ENCODE peak calls at places on chromosomes 13 and 19, in four cellular contexts. One of them, this sample, is unnamed. For H3K4me1, the result is how much of the 10 kb centered on the place peaks cover.

GRCh38 chr19:29449371-29449770 is 76.4 kb upstream of the VSTM2B start:
- DNase-seq in psoas muscle: no peak
- DNase-seq in CD4-positive, alpha-beta memory T cell: no peak
- DNase-seq in left ventricle myocardium inferior: no peak
- DNase-seq in this sample: no peak

GRCh38 chr19:15332311-15332996 is at the start of gene BRD4:
- DNase-seq in CD4-positive, alpha-beta memory T cell: peak
- DNase-seq in psoas muscle: peak
- DNase-seq in left ventricle myocardium inferior: peak
- DNase-seq in this sample: peak

GRCh38 chr19:35006342-35006998 is 6.3 kb downstream of the GRAMD1A start:
- DNase-seq in CD4-positive, alpha-beta memory T cell: no peak
- DNase-seq in psoas muscle: no peak
- DNase-seq in left ventricle myocardium inferior: no peak
- DNase-seq in this sample: peak

GRCh38 chr13:80214050-80214449 is 126.9 kb downstream of the SPRY2 start:
- DNase-seq in psoas muscle: no peak
- DNase-seq in left ventricle myocardium inferior: no peak
- DNase-seq in CD4-positive, alpha-beta memory T cell: no peak
- DNase-seq in this sample: no peak

GRCh38 chr19:47458672-47459071 is 13.0 kb downstream of the SLC8A2 start:
- DNase-seq in psoas muscle: no peak
- DNase-seq in CD4-positive, alpha-beta memory T cell: no peak
- DNase-seq in left ventricle myocardium inferior: no peak
- DNase-seq in this sample: no peak

GRCh38 chr13:23915308-23915707 is 18.0 kb upstream of the C1QTNF9B start:
- DNase-seq in CD4-positive, alpha-beta memory T cell: no peak
- DNase-seq in psoas muscle: no peak
- DNase-seq in left ventricle myocardium inferior: no peak
- DNase-seq in this sample: no peak

GRCh38 chr19:13260883-13261653 is 110.9 kb downstream of the IER2 start:
- DNase-seq in left ventricle myocardium inferior: no peak
- DNase-seq in psoas muscle: no peak
- DNase-seq in CD4-positive, alpha-beta memory T cell: no peak
- DNase-seq in this sample: no peak

GRCh38 chr13:50425772-50426171 is 410.5 kb downstream of the KCNRG start:
- DNase-seq in psoas muscle: no peak
- DNase-seq in CD4-positive, alpha-beta memory T cell: no peak
- DNase-seq in left ventricle myocardium inferior: no peak
- DNase-seq in this sample: no peak

GRCh38 chr19:12789098-12789903 is 2.0 kb upstream of the JUNB start:
- DNase-seq in psoas muscle: no peak
- DNase-seq in left ventricle myocardium inferior: no peak
- DNase-seq in CD4-positive, alpha-beta memory T cell: no peak
- DNase-seq in this sample: no peak

GRCh38 chr19:2327773-2328400 is 499 bp downstream of the LSM7 start:
- DNase-seq in CD4-positive, alpha-beta memory T cell: peak
- DNase-seq in left ventricle myocardium inferior: no peak
- DNase-seq in psoas muscle: no peak
- DNase-seq in this sample: no peak

GRCh38 chr19:46297700-46298476 is 1.0 kb downstream of the HIF3A start:
- DNase-seq in CD4-positive, alpha-beta memory T cell: no peak
- DNase-seq in left ventricle myocardium inferior: peak
- DNase-seq in psoas muscle: peak
- DNase-seq in this sample: peak

GRCh38 chr19:46299695-46300094 is 2.9 kb downstream of the HIF3A start:
- DNase-seq in CD4-positive, alpha-beta memory T cell: no peak
- DNase-seq in left ventricle myocardium inferior: no peak
- DNase-seq in psoas muscle: no peak
- DNase-seq in this sample: no peak

GRCh38 chr19:46296722-46297431 is at the start of gene HIF3A:
- DNase-seq in left ventricle myocardium inferior: peak
- DNase-seq in psoas muscle: no peak
- DNase-seq in CD4-positive, alpha-beta memory T cell: no peak
- DNase-seq in this sample: peak

GRCh38 chr19:46299004-46299509 is 2.2 kb downstream of the HIF3A start:
- DNase-seq in left ventricle myocardium inferior: peak
- DNase-seq in psoas muscle: peak
- DNase-seq in CD4-positive, alpha-beta memory T cell: no peak
- DNase-seq in this sample: peak

GRCh38 chr19:46298477-46299003 is 1.7 kb downstream of the HIF3A start:
- DNase-seq in psoas muscle: no peak
- DNase-seq in left ventricle myocardium inferior: no peak
- DNase-seq in CD4-positive, alpha-beta memory T cell: no peak
- DNase-seq in this sample: no peak
- H3K4me1 ChIP-seq in psoas muscle: under half
- H3K4me1 ChIP-seq in left ventricle myocardium inferior: half or more
- H3K4me1 ChIP-seq in CD4-positive, alpha-beta memory T cell: under half
- H3K4me1 ChIP-seq in this sample: under half

DNA sequence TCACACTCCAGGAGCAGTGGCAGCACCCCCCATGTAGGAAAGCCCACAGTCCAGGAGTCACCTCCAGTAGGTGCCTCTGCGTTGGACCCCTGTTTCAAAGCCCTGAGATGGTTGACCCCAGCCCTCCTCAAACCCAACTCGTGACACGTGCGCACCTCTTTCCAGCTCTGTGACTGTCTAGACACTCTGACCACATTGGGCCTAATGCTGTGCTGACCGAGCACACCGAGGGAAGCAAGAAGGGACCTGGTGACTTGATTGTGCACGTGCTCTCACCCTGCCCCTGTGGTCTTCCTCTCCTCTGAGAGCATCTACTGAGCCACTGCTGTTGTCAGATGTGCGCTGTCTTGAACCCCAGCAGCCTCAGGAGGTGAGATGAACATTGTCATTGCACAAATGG is 22.9 kb upstream of the SLC35E1 start:
- DNase-seq in CD4-positive, alpha-beta memory T cell: no peak
- DNase-seq in left ventricle myocardium inferior: no peak
- DNase-seq in psoas muscle: no peak
- DNase-seq in this sample: no peak
- H3K4me1 ChIP-seq in CD4-positive, alpha-beta memory T cell: half or more
- H3K4me1 ChIP-seq in left ventricle myocardium inferior: half or more
- H3K4me1 ChIP-seq in psoas muscle: half or more
- H3K4me1 ChIP-seq in this sample: under half

DNA sequence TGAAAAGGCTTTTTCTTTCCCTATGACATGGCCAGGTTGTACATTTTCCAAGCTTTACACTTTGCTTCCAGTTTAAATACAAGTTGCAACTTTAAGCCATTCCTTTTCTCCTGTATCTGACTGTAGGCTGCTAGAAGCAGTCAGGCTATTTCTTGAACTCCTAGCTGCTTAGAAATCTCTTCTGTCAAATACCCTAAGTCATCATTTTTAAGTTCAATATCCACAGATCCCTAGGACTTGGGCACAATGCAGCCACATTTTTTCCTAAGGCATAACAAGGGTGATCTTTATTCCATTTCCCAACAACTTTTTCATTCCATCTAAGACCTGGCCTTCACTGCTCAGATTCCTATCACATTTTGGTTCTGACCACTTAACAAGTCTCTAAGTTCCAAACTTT is 142.7 kb upstream of the TUBA3C start:
- DNase-seq in CD4-positive, alpha-beta memory T cell: no peak
- DNase-seq in psoas muscle: no peak
- DNase-seq in left ventricle myocardium inferior: no peak
- DNase-seq in this sample: no peak
- H3K4me1 ChIP-seq in CD4-positive, alpha-beta memory T cell: under half
- H3K4me1 ChIP-seq in psoas muscle: under half
- H3K4me1 ChIP-seq in left ventricle myocardium inferior: under half
- H3K4me1 ChIP-seq in this sample: under half

GRCh38 chr19:38956264-38956663 is 19.3 kb downstream of the FBXO17 start:
- DNase-seq in psoas muscle: no peak
- DNase-seq in left ventricle myocardium inferior: no peak
- DNase-seq in CD4-positive, alpha-beta memory T cell: no peak
- DNase-seq in this sample: no peak
- H3K4me1 ChIP-seq in psoas muscle: under half
- H3K4me1 ChIP-seq in left ventricle myocardium inferior: under half
- H3K4me1 ChIP-seq in CD4-positive, alpha-beta memory T cell: under half
- H3K4me1 ChIP-seq in this sample: under half

DNA sequence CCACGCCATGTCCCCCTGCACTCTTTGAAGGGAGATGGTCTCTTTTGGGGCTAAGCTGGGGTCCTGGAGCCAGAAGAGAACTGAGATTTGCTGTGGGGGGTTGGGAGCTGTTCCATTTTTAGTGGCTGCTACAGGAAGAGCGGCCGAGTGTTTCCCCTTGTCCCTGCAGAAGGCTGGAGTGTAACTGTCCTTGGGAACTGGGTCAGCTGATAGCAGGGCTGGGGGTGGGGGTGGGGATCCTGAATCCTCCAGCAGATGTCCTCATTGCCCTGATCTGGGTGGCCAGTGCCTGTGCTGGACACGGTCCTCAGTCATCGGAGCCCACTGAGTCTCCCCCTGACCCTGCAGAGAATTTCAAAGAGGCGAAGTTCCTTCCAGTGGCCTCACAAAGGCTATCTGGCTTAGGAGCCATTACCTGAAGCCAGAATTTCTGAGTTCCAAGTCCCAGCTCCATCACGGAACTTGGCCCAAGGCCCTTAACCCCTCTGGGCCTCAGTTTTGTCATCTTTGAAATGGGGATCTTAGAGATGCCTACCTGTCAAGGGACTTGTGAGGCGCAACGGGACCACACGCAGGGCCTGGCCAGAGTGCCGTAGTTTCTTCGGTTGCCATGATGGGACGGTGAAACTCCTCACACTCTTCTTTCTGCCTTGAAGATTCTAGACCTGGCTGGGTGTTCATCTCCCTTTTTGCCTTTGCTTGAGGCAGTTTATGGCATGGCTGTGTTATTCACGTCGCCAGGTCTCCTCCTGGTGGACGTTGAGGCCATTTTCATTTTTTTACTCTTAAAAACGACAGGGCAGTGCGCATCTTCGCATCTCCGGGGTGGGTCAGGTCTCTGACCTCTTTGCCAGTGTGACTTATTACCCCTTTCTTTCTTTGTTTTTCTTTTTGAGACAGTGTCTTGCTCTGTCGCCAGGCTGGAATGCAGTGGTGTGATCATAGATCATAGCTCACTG is 51.9 kb downstream of the DNM2 start:
- DNase-seq in CD4-positive, alpha-beta memory T cell: peak
- DNase-seq in psoas muscle: peak
- DNase-seq in left ventricle myocardium inferior: peak
- DNase-seq in this sample: peak
- H3K4me1 ChIP-seq in CD4-positive, alpha-beta memory T cell: under half
- H3K4me1 ChIP-seq in psoas muscle: under half
- H3K4me1 ChIP-seq in left ventricle myocardium inferior: half or more
- H3K4me1 ChIP-seq in this sample: half or more